ENCODE peak calls at places on chromosomes 2 and 18, in five cellular contexts. E, F, D, R and W are unnamed samples. For H3K9me3, the result is how much of the 10 kb centered on the place peaks cover.

GRCh38 chr2:99205491-99205890 is 24.5 kb downstream of the MRPL30 start:
- DNase-seq in D (no peak), E (no peak), R (no peak), F (no peak), W (no peak)

GRCh38 chr18:47790036-47790435 is 140.4 kb downstream of the SMAD2 start:
- DNase-seq in R (no peak), D (no peak), E (no peak), F (no peak), W (no peak)

GRCh38 chr2:122070241-122070731 is 314.8 kb downstream of the TSN start:
- DNase-seq in D (no peak), F (no peak), E (no peak), R (no peak), W (no peak)

GRCh38 chr2:200310545-200310971 is 4.1 kb downstream of the SPATS2L start:
- DNase-seq in F (no peak), D (no peak), R (no peak), E (peak), W (no peak)

GRCh38 chr18:79784965-79785770 is 12.6 kb upstream of the KCNG2 start:
- DNase-seq in E (peak), F (no peak), D (no peak), R (peak), W (no peak)

GRCh38 chr2:144466637-144467036 is 53.3 kb downstream of the ZEB2 start:
- DNase-seq in F (no peak), D (no peak), E (no peak), R (no peak), W (no peak)

GRCh38 chr2:183264890-183265535 is 140.8 kb downstream of the NUP35 start:
- DNase-seq in D (no peak), R (peak), F (no peak), E (no peak), W (no peak)

GRCh38 chr2:233350708-233351107 is 3.6 kb upstream of the DGKD start:
- DNase-seq in E (peak), F (peak), D (no peak), R (no peak), W (no peak)

GRCh38 chr18:76476665-76477561 is 18.1 kb downstream of the ZNF516 start:
- DNase-seq in F (peak), E (peak), D (no peak), R (no peak), W (no peak)

GRCh38 chr18:62555135-62555534 is 32.3 kb downstream of the ZCCHC2 start:
- DNase-seq in D (no peak), F (no peak), E (peak), R (no peak), W (no peak)

GRCh38 chr2:161117506-161117905 is 42.7 kb upstream of the TANK start:
- DNase-seq in D (no peak), R (no peak), F (no peak), E (no peak), W (no peak)

DNA sequence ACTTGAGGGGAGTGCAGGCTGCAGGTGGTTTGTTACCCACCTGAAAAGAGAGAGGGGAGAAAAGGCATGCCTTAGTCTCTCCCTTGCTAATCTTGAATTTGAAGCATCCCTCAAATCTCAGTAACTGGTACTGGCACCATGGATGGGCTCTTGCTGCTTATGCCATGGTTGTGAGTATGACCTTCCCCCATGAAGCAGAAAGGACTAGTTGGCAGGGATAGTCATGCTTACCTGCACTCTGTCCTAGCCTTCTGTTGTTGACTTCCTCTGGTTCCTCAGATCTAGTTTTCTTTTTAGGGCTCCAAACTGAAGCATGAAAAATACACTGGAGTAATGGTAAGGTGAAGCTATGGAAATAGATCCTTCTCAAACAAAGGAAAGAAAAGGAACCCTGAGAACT is 191.2 kb downstream of the SPAG16 start:
- DNase-seq in E (no peak), D (no peak), R (no peak), F (no peak), W (no peak)
- H3K9me3 ChIP-seq in E (under half), D (under half), R (under half), F (under half), W (under half)

GRCh38 chr18:56433919-56434318 is 204.5 kb downstream of the TXNL1 start:
- DNase-seq in F (no peak), E (no peak), D (no peak), R (no peak), W (no peak)

GRCh38 chr18:56436651-56437050 is 201.7 kb downstream of the TXNL1 start:
- DNase-seq in D (no peak), E (no peak), F (no peak), R (no peak), W (no peak)

DNA sequence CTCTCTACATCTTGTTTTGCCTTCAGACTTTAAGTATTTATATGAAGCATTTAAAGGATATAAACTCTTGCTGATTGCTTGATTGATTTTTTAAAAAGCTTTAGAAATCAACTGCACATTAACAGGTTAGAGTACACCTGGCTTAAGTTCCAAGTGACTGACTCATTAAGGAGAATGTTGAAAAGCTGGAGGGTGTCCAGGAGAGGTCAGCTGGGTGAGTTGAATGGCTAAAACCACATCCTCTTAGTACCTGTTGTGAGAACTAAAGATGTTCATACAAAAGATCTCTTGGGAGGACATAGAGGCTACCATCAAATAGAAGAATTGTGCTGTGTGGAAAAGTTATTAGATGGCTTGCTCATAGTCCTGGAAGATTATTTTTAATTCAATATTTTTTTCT is 206.8 kb downstream of the TXNL1 start:
- DNase-seq in E (no peak), R (no peak), F (no peak), D (no peak), W (no peak)
- H3K9me3 ChIP-seq in E (under half), R (under half), F (under half), D (under half), W (under half)

GRCh38 chr2:89784960-89785359 is 1093.5 kb downstream of the RPIA start:
- DNase-seq in E (no peak), R (no peak), F (no peak), D (no peak), W (no peak)
- H3K9me3 ChIP-seq in E (under half), R (under half), F (under half), D (under half), W (under half)

GRCh38 chr2:13651684-13652131 is 935.0 kb downstream of the TRIB2 start:
- DNase-seq in F (no peak), E (no peak), D (no peak), R (no peak), W (no peak)

GRCh38 chr2:13654416-13654815 is 937.7 kb downstream of the TRIB2 start:
- DNase-seq in F (no peak), R (no peak), E (no peak), D (no peak), W (no peak)

GRCh38 chr2:13652531-13653313 is 936.0 kb downstream of the TRIB2 start:
- DNase-seq in D (no peak), R (no peak), F (no peak), E (peak), W (no peak)

GRCh38 chr2:13650586-13651180 is 933.9 kb downstream of the TRIB2 start:
- DNase-seq in E (no peak), R (no peak), D (no peak), F (no peak), W (no peak)
- H3K9me3 ChIP-seq in E (under half), R (under half), D (under half), F (under half), W (under half)

GRCh38 chr18:78126106-78126505 is 853.5 kb upstream of the SALL3 start:
- DNase-seq in D (no peak), E (no peak), F (no peak), R (no peak), W (no peak)
- H3K9me3 ChIP-seq in D (under half), E (under half), F (under half), R (under half), W (under half)

GRCh38 chr2:228409493-228409892 is 228.0 kb upstream of the SPHKAP start:
- DNase-seq in D (no peak), F (no peak), E (no peak), R (no peak), W (no peak)

GRCh38 chr2:228408529-228409227 is 227.2 kb upstream of the SPHKAP start:
- DNase-seq in R (no peak), F (no peak), E (no peak), D (no peak), W (no peak)

GRCh38 chr2:228410051-228410450 is 228.6 kb upstream of the SPHKAP start:
- DNase-seq in E (no peak), D (no peak), R (no peak), F (no peak), W (no peak)

DNA sequence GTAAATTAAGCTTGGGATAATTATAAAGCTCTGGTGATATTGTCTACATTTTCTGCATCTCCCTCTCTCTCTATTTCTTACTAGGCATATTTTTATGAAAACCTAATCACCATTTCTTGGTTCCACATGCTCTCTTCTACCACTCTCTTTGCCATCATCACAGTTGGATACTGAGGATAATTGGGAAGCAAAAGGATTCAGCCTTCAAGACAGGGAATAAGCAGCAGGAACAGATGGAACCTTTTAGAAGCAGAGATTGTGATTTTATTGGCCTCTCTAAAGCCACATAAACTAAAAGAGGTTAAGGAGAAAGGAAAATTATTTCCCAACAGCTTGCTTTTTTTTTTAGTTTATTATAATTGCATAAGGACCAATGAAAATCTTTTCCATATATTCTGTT is 226.3 kb upstream of the SPHKAP start:
- DNase-seq in F (no peak), R (no peak), E (no peak), D (no peak), W (no peak)
- H3K9me3 ChIP-seq in F (under half), R (under half), E (under half), D (under half), W (under half)

GRCh38 chr2:160092445-160092844 is 30.0 kb upstream of the PLA2R1 start:
- DNase-seq in D (no peak), R (no peak), E (no peak), F (no peak), W (no peak)

GRCh38 chr2:160091381-160091780 is 29.0 kb upstream of the PLA2R1 start:
- DNase-seq in F (no peak), E (peak), D (no peak), R (no peak), W (no peak)

GRCh38 chr2:160085662-160086061 is 23.2 kb upstream of the PLA2R1 start:
- DNase-seq in D (no peak), F (no peak), E (no peak), R (no peak), W (no peak)

DNA sequence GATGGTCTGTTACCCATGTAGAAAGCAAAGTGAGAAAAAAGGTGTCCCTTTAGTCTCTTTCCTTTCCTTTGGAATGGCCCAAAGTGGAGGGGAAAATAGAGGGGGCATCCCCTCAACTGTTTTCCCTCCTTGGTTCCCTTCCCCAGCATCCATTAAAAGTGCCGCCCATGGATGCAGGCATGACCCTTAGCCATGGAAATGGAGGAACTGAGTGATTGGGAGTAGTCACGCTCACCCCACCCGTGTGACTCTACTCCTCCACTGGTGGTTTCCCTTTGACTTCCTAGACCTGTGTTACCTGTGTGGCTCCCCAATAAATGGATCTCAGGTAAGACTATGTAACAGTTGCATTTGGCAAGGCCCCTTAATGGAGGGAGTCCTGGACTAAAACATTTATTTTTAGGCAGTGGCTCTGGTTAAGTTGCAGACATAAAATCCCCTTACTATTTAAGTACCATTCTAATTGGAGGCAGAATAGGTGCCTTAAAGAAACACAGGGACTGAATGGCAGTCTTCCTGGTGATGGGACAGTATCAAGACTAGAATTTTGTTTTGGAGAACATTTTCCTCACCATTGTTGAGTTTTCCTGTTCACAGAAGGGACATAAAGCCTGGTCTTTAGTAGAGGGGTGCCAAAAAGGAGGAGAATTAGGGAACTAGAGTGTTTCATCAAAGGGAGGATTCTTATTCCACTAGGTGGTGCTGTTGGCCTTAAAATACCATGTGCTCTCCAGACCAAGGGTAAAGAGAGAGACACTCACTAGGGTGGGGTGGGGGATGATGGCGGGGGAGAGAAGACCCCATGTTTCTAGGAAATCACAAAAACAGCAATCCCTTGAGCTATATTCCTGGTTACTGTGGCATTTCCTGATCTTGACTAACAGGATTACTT is 25.7 kb upstream of the PLA2R1 start:
- DNase-seq in R (no peak), D (no peak), F (no peak), E (peak), W (no peak)
- H3K9me3 ChIP-seq in R (under half), D (under half), F (under half), E (under half), W (under half)

DNA sequence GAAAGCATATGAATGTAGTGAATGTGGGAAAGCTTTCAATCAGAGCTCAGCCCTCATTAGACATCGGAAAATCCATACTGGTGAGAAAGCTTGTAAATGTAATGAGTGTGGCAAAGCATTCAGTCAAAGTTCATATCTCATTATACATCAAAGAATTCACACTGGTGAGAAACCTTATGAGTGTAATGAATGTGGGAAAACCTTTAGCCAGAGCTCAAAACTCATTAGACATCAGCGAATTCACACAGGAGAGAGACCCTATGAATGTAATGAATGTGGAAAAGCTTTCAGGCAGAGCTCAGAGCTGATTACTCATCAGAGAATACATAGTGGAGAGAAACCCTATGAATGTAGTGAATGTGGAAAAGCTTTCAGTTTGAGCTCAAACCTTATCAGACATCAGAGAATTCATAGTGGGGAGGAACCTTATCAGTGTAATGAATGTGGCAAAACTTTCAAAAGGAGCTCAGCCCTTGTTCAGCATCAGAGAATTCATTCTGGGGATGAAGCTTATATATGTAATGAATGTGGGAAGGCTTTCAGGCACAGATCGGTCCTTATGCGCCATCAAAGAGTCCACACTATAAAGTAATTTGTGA is 5.0 kb downstream of the ZNF397 start:
- DNase-seq in E (no peak), R (no peak), D (no peak), F (no peak), W (no peak)
- H3K9me3 ChIP-seq in E (under half), R (under half), D (under half), F (under half), W (under half)